ENCODE peak calls at places on chromosomes 16 and 17, in eight cellular contexts. H is cardiac fibroblast, V is upper lobe of right lung, Z is neural progenitor cell, E is cardiac muscle cell, P is fibroblast of mammary gland, F is HFF-Myc, K is PC-3. C is an unnamed sample.

GRCh38 chr17:51595965-51596364 is 335.6 kb downstream of the UTP18 start:
- DNase-seq in K (no peak), F (no peak), Z (no peak), H (no peak), E (peak), P (no peak), V (no peak), C (no peak)

GRCh38 chr17:64002658-64003525 is 4.7 kb downstream of the PRR29 start:
- DNase-seq in P (no peak), F (no peak), Z (peak), V (no peak), K (no peak), H (no peak), E (no peak), C (no peak)

GRCh38 chr17:13086142-13086769 is 68.4 kb upstream of the ELAC2 start:
- DNase-seq in H (no peak), F (peak), Z (no peak), V (no peak), K (no peak), P (peak), E (no peak), C (peak)

GRCh38 chr17:231966-232807 is 50.7 kb upstream of the DOC2B start:
- DNase-seq in P (no peak), E (no peak), Z (no peak), F (no peak), K (no peak), H (no peak), V (peak), C (no peak)

GRCh38 chr17:65078441-65079160 is 22.1 kb upstream of the GNA13 start:
- DNase-seq in Z (no peak), P (peak), F (no peak), H (peak), K (peak), E (no peak), V (no peak), C (peak)

GRCh38 chr16:75559564-75560372 is 3.7 kb upstream of the TMEM231 start:
- DNase-seq in F (peak), Z (peak), K (no peak), H (peak), E (peak), V (no peak), P (peak), C (peak)

GRCh38 chr17:82088838-82089722 is 9.0 kb downstream of the FASN start:
- DNase-seq in V (no peak), P (no peak), E (no peak), F (no peak), K (no peak), Z (no peak), H (no peak), C (no peak)

GRCh38 chr16:9599415-9600110 is 508.1 kb downstream of the HAPSTR1 start:
- DNase-seq in H (no peak), E (no peak), V (no peak), K (no peak), P (no peak), F (no peak), Z (no peak), C (no peak)

GRCh38 chr17:78421534-78422266 is 43.3 kb downstream of the PGS1 start:
- DNase-seq in Z (peak), F (peak), E (peak), K (peak), V (peak), P (peak), H (peak), C (peak)

GRCh38 chr17:795276-795675 is 13.1 kb downstream of the MRM3 start:
- DNase-seq in E (no peak), P (no peak), H (no peak), Z (no peak), F (no peak), V (no peak), K (no peak), C (no peak)

GRCh38 chr16:630024-630814 is 566 bp upstream of the WFIKKN1 start:
- DNase-seq in P (no peak), F (no peak), K (no peak), Z (peak), V (peak), E (no peak), H (no peak), C (no peak)

GRCh38 chr16:77790964-77791363 is 2.6 kb downstream of the VAT1L start:
- DNase-seq in Z (no peak), K (no peak), V (no peak), P (peak), F (no peak), H (no peak), E (no peak), C (no peak)

GRCh38 chr16:70653809-70654771 is 7.7 kb downstream of the IL34 start:
- DNase-seq in H (peak), V (peak), E (peak), P (peak), F (peak), K (peak), Z (peak), C (peak)

GRCh38 chr17:62179525-62180161 is 114.6 kb upstream of the MED13 start:
- DNase-seq in F (peak), E (no peak), Z (no peak), P (peak), H (peak), V (no peak), K (peak), C (peak)

GRCh38 chr17:37429442-37429841 is 22.8 kb downstream of the TADA2A start:
- DNase-seq in E (no peak), V (no peak), K (no peak), P (peak), F (no peak), Z (no peak), H (peak), C (no peak)

GRCh38 chr17:74015316-74015715 is 188.2 kb upstream of the RPL38 start:
- DNase-seq in F (no peak), E (no peak), K (no peak), H (no peak), Z (no peak), P (no peak), V (no peak), C (no peak)

GRCh38 chr16:56793504-56793903 is 63.6 kb downstream of the NUP93 start:
- DNase-seq in V (no peak), F (no peak), P (peak), H (peak), Z (no peak), E (peak), K (peak), C (peak)

GRCh38 chr17:57708401-57708800 is 36.7 kb downstream of the CCDC182 start:
- DNase-seq in P (peak), E (no peak), F (no peak), Z (no peak), V (no peak), K (no peak), H (peak), C (no peak)

GRCh38 chr17:81814748-81815645 is 11.0 kb downstream of the GCGR start:
- DNase-seq in F (no peak), V (no peak), Z (no peak), H (no peak), P (no peak), K (no peak), E (no peak), C (no peak)

GRCh38 chr17:34580685-34581445 is 1.5 kb downstream of the TMEM132E start:
- DNase-seq in K (no peak), Z (peak), E (peak), V (peak), P (no peak), H (no peak), F (no peak), C (no peak)

GRCh38 chr16:49924078-49924477 is 68.2 kb upstream of the ZNF423 start:
- DNase-seq in F (no peak), H (peak), K (peak), V (no peak), P (peak), Z (no peak), E (no peak), C (no peak)

GRCh38 chr16:1491327-1491726 is 1.8 kb upstream of the TELO2 start:
- DNase-seq in Z (no peak), H (no peak), F (no peak), E (no peak), P (no peak), K (no peak), V (no peak), C (no peak)

GRCh38 chr16:81485824-81486554 is 41.4 kb downstream of the CMIP start:
- DNase-seq in V (no peak), P (peak), Z (no peak), K (no peak), H (peak), F (no peak), E (no peak), C (peak)

GRCh38 chr16:11734653-11735043 is 8.0 kb downstream of the TXNDC11 start:
- DNase-seq in P (no peak), Z (no peak), K (no peak), H (no peak), F (no peak), V (no peak), E (no peak), C (no peak)

GRCh38 chr17:39231587-39232551 is 6.1 kb upstream of the STAC2 start:
- DNase-seq in E (peak), H (peak), P (peak), K (peak), Z (peak), F (no peak), V (peak), C (peak)

GRCh38 chr17:21823643-21824042 is 131.3 kb downstream of the KCNJ18 start:
- DNase-seq in H (no peak), Z (no peak), F (no peak), P (no peak), K (no peak), V (no peak), E (no peak), C (no peak)

GRCh38 chr17:28956861-28957260 is 5.5 kb upstream of the PHF12 start:
- DNase-seq in P (no peak), K (no peak), Z (no peak), V (no peak), E (no peak), F (no peak), H (no peak), C (no peak)

GRCh38 chr17:2937331-2938003 is 125.9 kb downstream of the OR1D5 start:
- DNase-seq in P (peak), K (no peak), H (no peak), F (no peak), V (no peak), E (no peak), Z (no peak), C (no peak)

GRCh38 chr17:30519707-30520106 is 42.5 kb downstream of the GOSR1 start:
- DNase-seq in P (peak), Z (no peak), E (no peak), F (peak), K (peak), H (peak), V (no peak), C (peak)

GRCh38 chr17:59845595-59846390 is 47.0 kb downstream of the TUBD1 start:
- DNase-seq in Z (no peak), V (no peak), H (peak), K (peak), F (no peak), P (peak), E (no peak), C (peak)

GRCh38 chr17:2508035-2508434 is 3.7 kb downstream of the METTL16 start:
- DNase-seq in H (no peak), K (no peak), F (no peak), E (no peak), Z (no peak), P (no peak), V (no peak), C (no peak)

GRCh38 chr16:66270333-66270927 is 96.1 kb upstream of the CDH5 start:
- DNase-seq in H (peak), F (no peak), E (peak), V (peak), K (peak), Z (peak), P (peak), C (peak)

GRCh38 chr17:73600103-73600871 is 44.0 kb downstream of the SDK2 start:
- DNase-seq in K (no peak), E (peak), F (peak), V (no peak), Z (no peak), P (peak), H (no peak), C (peak)

GRCh38 chr16:89562939-89563338 is 2.5 kb downstream of the RPL13 start:
- DNase-seq in E (no peak), V (no peak), Z (no peak), K (no peak), H (no peak), F (no peak), P (no peak), C (no peak)
- H3K4me3 ChIP-seq in E (no peak), V (no peak), Z (no peak), K (peak), H (no peak), F (peak), P (peak), C (no peak)

GRCh38 chr17:60970741-60971140 is 293.1 kb downstream of the BCAS3 start:
- DNase-seq in E (no peak), Z (no peak), H (no peak), K (no peak), P (no peak), F (no peak), V (no peak), C (no peak)
- TF ChIP-seq CTCF in E (no peak), Z (no peak), H (no peak), K (no peak), P (no peak), F (no peak), V (no peak), C (no peak)

GRCh38 chr16:74560912-74561311 is 46.0 kb downstream of the GLG1 start:
- DNase-seq in Z (no peak), E (no peak), V (no peak), H (no peak), K (no peak), P (no peak), F (no peak), C (no peak)

GRCh38 chr16:74556375-74556922 is 50.5 kb downstream of the GLG1 start:
- DNase-seq in E (no peak), K (peak), H (peak), V (no peak), P (no peak), F (no peak), Z (no peak), C (peak)

GRCh38 chr16:74557275-74557674 is 49.6 kb downstream of the GLG1 start:
- DNase-seq in K (no peak), P (no peak), E (no peak), V (no peak), F (no peak), H (no peak), Z (no peak), C (no peak)

GRCh38 chr16:74561626-74562025 is 45.3 kb downstream of the GLG1 start:
- DNase-seq in V (no peak), K (no peak), F (no peak), Z (no peak), E (no peak), H (no peak), P (peak), C (no peak)

DNA sequence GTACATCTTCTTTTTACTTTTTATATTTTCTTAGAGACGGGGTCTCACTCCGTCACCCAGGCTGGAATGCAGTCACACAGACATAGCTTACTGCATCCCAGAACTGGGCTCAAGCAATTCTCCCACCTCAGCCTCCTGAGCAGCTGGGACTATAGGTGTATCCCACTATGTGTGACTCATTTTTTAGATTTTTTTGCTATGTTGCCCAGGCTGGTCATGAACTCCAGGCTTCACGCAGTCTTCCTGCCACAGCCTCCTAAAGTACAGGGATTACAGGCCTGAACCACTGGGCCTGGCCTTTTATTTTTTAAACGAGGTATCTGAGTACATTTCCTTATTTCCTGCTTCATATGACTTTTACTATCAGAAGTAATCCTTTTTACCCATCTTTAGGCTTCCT is 48.0 kb downstream of the GLG1 start:
- DNase-seq in F (no peak), P (no peak), V (no peak), E (no peak), K (no peak), Z (no peak), H (no peak), C (no peak)
- H3K4me3 ChIP-seq in F (no peak), P (no peak), V (no peak), E (no peak), K (no peak), Z (no peak), H (no peak), C (no peak)

GRCh38 chr16:30582611-30583340 is 2.7 kb downstream of the ZNF785 start:
- DNase-seq in E (no peak), H (no peak), Z (no peak), F (no peak), V (no peak), K (no peak), P (no peak), C (no peak)

GRCh38 chr16:30585022-30585399 is 486 bp downstream of the ZNF785 start:
- DNase-seq in H (no peak), F (no peak), Z (peak), V (no peak), K (peak), E (no peak), P (peak), C (peak)

GRCh38 chr16:30588651-30589050 is 3.2 kb upstream of the ZNF785 start:
- DNase-seq in F (no peak), Z (no peak), V (no peak), H (no peak), K (no peak), E (no peak), P (no peak), C (no peak)

GRCh38 chr16:30581462-30581861 is 4.0 kb downstream of the ZNF785 start:
- DNase-seq in Z (no peak), K (no peak), F (no peak), H (no peak), E (no peak), P (no peak), V (no peak), C (no peak)

GRCh38 chr16:30585400-30586191 is at the start of gene ZNF785:
- DNase-seq in H (peak), Z (peak), F (peak), P (peak), K (peak), E (peak), V (peak), C (peak)
- TF ChIP-seq CTCF in H (no peak), Z (peak), F (no peak), P (no peak), K (no peak), E (peak), V (peak), C (peak)

GRCh38 chr17:68423251-68423650 is 34.0 kb downstream of the WIPI1 start:
- DNase-seq in Z (peak), E (no peak), P (no peak), V (no peak), H (no peak), F (no peak), K (no peak), C (no peak)
- H3K4me3 ChIP-seq in Z (no peak), E (no peak), P (no peak), V (no peak), H (no peak), F (no peak), K (no peak), C (no peak)

GRCh38 chr17:45425984-45426413 is 6.7 kb downstream of the ARHGAP27 start:
- DNase-seq in V (no peak), H (no peak), P (no peak), K (no peak), Z (no peak), F (no peak), E (no peak), C (no peak)
- TF ChIP-seq CTCF in V (peak), H (no peak), P (no peak), K (no peak), Z (no peak), F (no peak), E (no peak), C (no peak)

GRCh38 chr17:14107889-14108288 is 38.6 kb downstream of the COX10 start:
- DNase-seq in H (peak), E (no peak), Z (no peak), V (no peak), F (no peak), P (no peak), K (no peak), C (no peak)
- H3K4me3 ChIP-seq in H (no peak), E (no peak), Z (no peak), V (no peak), F (no peak), P (no peak), K (no peak), C (no peak)

GRCh38 chr16:84048306-84048705 is 5.7 kb upstream of the SLC38A8 start:
- DNase-seq in V (peak), F (no peak), Z (peak), P (no peak), K (peak), E (no peak), H (no peak), C (no peak)
- TF ChIP-seq CTCF in V (no peak), F (no peak), Z (peak), P (no peak), K (peak), E (no peak), H (no peak), C (no peak)

GRCh38 chr16:52580488-52580887 is 33.5 kb upstream of the TOX3 start:
- DNase-seq in E (peak), F (no peak), V (no peak), H (no peak), Z (no peak), K (no peak), P (no peak), C (no peak)
- H3K4me3 ChIP-seq in E (no peak), F (no peak), V (no peak), H (no peak), Z (no peak), K (no peak), P (no peak), C (no peak)

GRCh38 chr17:48954300-48954755 is 9.7 kb upstream of the SNF8 start:
- DNase-seq in E (peak), H (peak), P (peak), F (no peak), Z (peak), V (no peak), K (peak), C (peak)
- TF ChIP-seq CTCF in E (peak), H (peak), P (peak), F (peak), Z (peak), V (no peak), K (peak), C (peak)

C was measured in AG10803.